ENCODE peak calls at places on chromosomes 13 and 19, in seven cellular contexts. R, P, U, L, T, H and K are unnamed samples.

GRCh38 chr13:112931028-112931934 is 37.7 kb upstream of the MCF2L start:
- DNase-seq in R (peak), P (no peak), U (peak), L (peak), T (peak), H (peak), K (peak)

GRCh38 chr19:40006273-40006691 is 9.4 kb downstream of the ZNF546 start:
- DNase-seq in R (no peak), P (no peak), U (peak), L (peak), T (no peak), H (no peak), K (no peak)

GRCh38 chr13:112634102-112634501 is 46.1 kb upstream of the TUBGCP3 start:
- DNase-seq in R (no peak), P (no peak), U (no peak), L (no peak), T (no peak), H (no peak), K (no peak)

GRCh38 chr19:17767559-17767958 is 16.3 kb downstream of the FCHO1 start:
- DNase-seq in R (no peak), P (no peak), U (no peak), L (no peak), T (no peak), H (no peak), K (no peak)

GRCh38 chr19:45645068-45645630 is 6.0 kb upstream of the EML2 start:
- DNase-seq in R (no peak), P (no peak), U (no peak), L (no peak), T (no peak), H (no peak), K (no peak)

GRCh38 chr19:1102407-1103106 is 1.2 kb upstream of the GPX4 start:
- DNase-seq in R (no peak), P (no peak), U (peak), L (peak), T (no peak), H (peak), K (peak)

GRCh38 chr13:95710313-95710712 is 33.4 kb downstream of the DNAJC3 start:
- DNase-seq in R (no peak), P (no peak), U (peak), L (peak), T (no peak), H (peak), K (no peak)

GRCh38 chr19:54952591-54953344 is 5.4 kb upstream of the NLRP7 start:
- DNase-seq in R (no peak), P (peak), U (no peak), L (no peak), T (no peak), H (peak), K (peak)

GRCh38 chr13:21022694-21023325 is 38.6 kb downstream of the LATS2 start:
- DNase-seq in R (no peak), P (no peak), U (no peak), L (no peak), T (no peak), H (no peak), K (no peak)

GRCh38 chr13:34462843-34463242 is 479.2 kb upstream of the NBEA start:
- DNase-seq in R (no peak), P (no peak), U (peak), L (peak), T (no peak), H (peak), K (no peak)

GRCh38 chr13:42046448-42046847 is 2.0 kb upstream of the DGKH start:
- DNase-seq in R (no peak), P (no peak), U (no peak), L (no peak), T (no peak), H (peak), K (no peak)

GRCh38 chr19:4376991-4377781 is 23.2 kb downstream of the SH3GL1 start:
- DNase-seq in R (no peak), P (no peak), U (peak), L (no peak), T (no peak), H (no peak), K (no peak)

GRCh38 chr13:53250977-53251376 is 222.4 kb downstream of the OLFM4 start:
- DNase-seq in R (no peak), P (no peak), U (no peak), L (no peak), T (no peak), H (no peak), K (no peak)

GRCh38 chr13:53250272-53250875 is 221.8 kb downstream of the OLFM4 start:
- DNase-seq in R (no peak), P (peak), U (peak), L (peak), T (no peak), H (peak), K (peak)

GRCh38 chr13:53255795-53256194 is 227.2 kb downstream of the OLFM4 start:
- DNase-seq in R (no peak), P (no peak), U (no peak), L (no peak), T (no peak), H (no peak), K (no peak)

GRCh38 chr13:53249236-53249635 is 220.6 kb downstream of the OLFM4 start:
- DNase-seq in R (no peak), P (no peak), U (no peak), L (no peak), T (no peak), H (no peak), K (no peak)

DNA sequence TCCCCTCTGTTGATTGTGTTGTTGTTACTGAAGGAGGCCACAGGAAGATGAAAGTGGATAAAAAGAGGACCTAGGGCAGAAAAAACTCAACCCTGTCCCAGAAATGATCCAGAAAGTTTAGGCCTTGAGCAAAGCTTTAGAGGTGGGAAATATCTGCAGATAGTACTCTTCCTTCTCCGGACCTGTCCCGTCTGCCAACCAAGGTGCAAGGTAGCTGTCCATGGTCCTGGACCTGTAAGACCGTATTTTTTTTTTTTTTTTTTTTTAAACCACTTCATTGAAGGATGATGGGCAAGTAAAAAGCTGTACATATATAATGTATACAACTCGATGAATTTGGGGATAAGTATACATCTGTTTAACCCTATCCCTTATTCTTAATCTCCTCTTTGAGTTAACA is 225.9 kb downstream of the OLFM4 start:
- DNase-seq in R (peak), P (no peak), U (no peak), L (no peak), T (no peak), H (peak), K (peak)
- H2BK5ac ChIP-seq in R (no peak), P (no peak), U (no peak), L (no peak), T (no peak), H (no peak), K (no peak)

GRCh38 chr13:50518131-50518530 is 325.4 kb downstream of the DLEU7 start:
- DNase-seq in R (no peak), P (no peak), U (peak), L (no peak), T (no peak), H (peak), K (no peak)
- H2BK5ac ChIP-seq in R (no peak), P (no peak), U (no peak), L (no peak), T (no peak), H (no peak), K (no peak)

GRCh38 chr13:35976126-35976525 is 155.1 kb downstream of the DCLK1 start:
- DNase-seq in R (no peak), P (no peak), U (no peak), L (no peak), T (no peak), H (no peak), K (no peak)

GRCh38 chr13:35984287-35984686 is 146.9 kb downstream of the DCLK1 start:
- DNase-seq in R (no peak), P (no peak), U (no peak), L (no peak), T (no peak), H (no peak), K (no peak)

GRCh38 chr13:35983206-35983605 is 148.0 kb downstream of the DCLK1 start:
- DNase-seq in R (no peak), P (no peak), U (no peak), L (no peak), T (no peak), H (no peak), K (no peak)

GRCh38 chr13:35978607-35979316 is 152.4 kb downstream of the DCLK1 start:
- DNase-seq in R (no peak), P (peak), U (peak), L (peak), T (no peak), H (peak), K (peak)

GRCh38 chr13:35979378-35979911 is 151.7 kb downstream of the DCLK1 start:
- DNase-seq in R (no peak), P (no peak), U (peak), L (peak), T (no peak), H (peak), K (peak)
- H2BK5ac ChIP-seq in R (no peak), P (no peak), U (no peak), L (no peak), T (no peak), H (no peak), K (no peak)

DNA sequence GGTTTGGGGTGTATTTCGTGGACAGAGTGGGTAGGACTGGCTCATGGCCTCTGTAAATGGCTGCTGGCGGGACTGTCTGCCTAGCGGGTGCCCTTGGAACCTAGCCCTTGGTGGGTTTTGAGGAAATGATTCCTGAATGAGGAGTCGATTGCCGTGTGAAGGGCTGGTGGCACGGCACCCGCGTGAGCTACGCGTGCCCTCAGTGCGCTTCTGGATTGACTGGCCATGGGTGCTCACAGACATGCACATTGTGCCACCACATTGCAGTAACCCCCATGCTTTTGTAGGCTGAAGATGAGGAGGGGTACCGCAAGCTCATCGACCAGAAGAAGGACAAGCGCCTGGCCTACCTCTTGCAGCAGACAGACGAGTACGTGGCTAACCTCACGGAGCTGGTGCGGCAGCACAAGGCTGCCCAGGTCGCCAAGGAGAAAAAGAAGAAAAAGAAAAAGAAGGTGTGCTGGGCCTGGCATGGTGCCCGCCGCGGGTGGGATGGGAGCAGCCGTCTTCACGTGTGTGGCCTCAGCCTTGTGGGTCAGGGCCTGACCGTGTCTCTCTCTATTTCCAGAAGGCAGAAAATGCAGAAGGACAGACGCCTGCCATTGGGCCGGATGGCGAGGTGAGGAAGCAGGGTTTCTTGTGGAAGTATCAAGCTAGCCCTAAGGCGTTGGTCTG is 35.2 kb downstream of the SMARCA4 start:
- DNase-seq in R (no peak), P (no peak), U (no peak), L (no peak), T (no peak), H (no peak), K (no peak)
- H2BK5ac ChIP-seq in R (no peak), P (no peak), U (no peak), L (no peak), T (no peak), H (no peak), K (no peak)